ENCODE peak calls at places on chromosome 4, in eight cellular contexts. One of them, this sample, is unnamed.

GRCh38 chr4:2785613-2786012 is 7.3 kb upstream of the SH3BP2 start:
- DNase-seq in H54: no peak
- DNase-seq in T-helper 17 cell: no peak
- DNase-seq in iris pigment epithelial cell: no peak
- DNase-seq in T-helper 1 cell: no peak
- DNase-seq in G401: no peak
- DNase-seq in AG08396: no peak
- DNase-seq in Calu3: no peak
- DNase-seq in this sample: no peak

GRCh38 chr4:5082381-5082780 is 31.1 kb downstream of the STK32B start:
- DNase-seq in iris pigment epithelial cell: no peak
- DNase-seq in AG08396: no peak
- DNase-seq in T-helper 17 cell: no peak
- DNase-seq in Calu3: no peak
- DNase-seq in G401: no peak
- DNase-seq in H54: no peak
- DNase-seq in T-helper 1 cell: no peak
- DNase-seq in this sample: no peak

GRCh38 chr4:139641218-139641617 is 24.4 kb upstream of the MGST2 start:
- DNase-seq in iris pigment epithelial cell: peak
- DNase-seq in AG08396: peak
- DNase-seq in Calu3: no peak
- DNase-seq in T-helper 1 cell: no peak
- DNase-seq in T-helper 17 cell: no peak
- DNase-seq in H54: no peak
- DNase-seq in G401: no peak
- DNase-seq in this sample: no peak

GRCh38 chr4:1413687-1414479 is 7.6 kb upstream of the NKX1-1 start:
- DNase-seq in iris pigment epithelial cell: no peak
- DNase-seq in G401: no peak
- DNase-seq in T-helper 17 cell: no peak
- DNase-seq in T-helper 1 cell: no peak
- DNase-seq in H54: no peak
- DNase-seq in Calu3: no peak
- DNase-seq in AG08396: peak
- DNase-seq in this sample: no peak

GRCh38 chr4:147311956-147312355 is 168.9 kb upstream of the EDNRA start:
- DNase-seq in iris pigment epithelial cell: no peak
- DNase-seq in AG08396: no peak
- DNase-seq in Calu3: no peak
- DNase-seq in T-helper 17 cell: no peak
- DNase-seq in T-helper 1 cell: no peak
- DNase-seq in H54: no peak
- DNase-seq in G401: no peak
- DNase-seq in this sample: no peak

GRCh38 chr4:152278505-152279301 is 257.2 kb downstream of the FBXW7 start:
- DNase-seq in G401: no peak
- DNase-seq in T-helper 1 cell: no peak
- DNase-seq in AG08396: no peak
- DNase-seq in iris pigment epithelial cell: no peak
- DNase-seq in Calu3: peak
- DNase-seq in T-helper 17 cell: no peak
- DNase-seq in H54: no peak
- DNase-seq in this sample: peak

GRCh38 chr4:12956026-12956425 is 528.1 kb downstream of the RAB28 start:
- DNase-seq in H54: no peak
- DNase-seq in G401: no peak
- DNase-seq in T-helper 17 cell: no peak
- DNase-seq in iris pigment epithelial cell: no peak
- DNase-seq in AG08396: no peak
- DNase-seq in Calu3: no peak
- DNase-seq in T-helper 1 cell: no peak
- DNase-seq in this sample: no peak

GRCh38 chr4:38449506-38450174 is 214.4 kb upstream of the KLF3 start:
- DNase-seq in Calu3: peak
- DNase-seq in T-helper 1 cell: no peak
- DNase-seq in G401: no peak
- DNase-seq in AG08396: no peak
- DNase-seq in H54: no peak
- DNase-seq in T-helper 17 cell: no peak
- DNase-seq in iris pigment epithelial cell: peak
- DNase-seq in this sample: no peak

GRCh38 chr4:147101678-147102077 is 156.0 kb upstream of the TTC29 start:
- DNase-seq in Calu3: no peak
- DNase-seq in T-helper 1 cell: no peak
- DNase-seq in G401: no peak
- DNase-seq in T-helper 17 cell: no peak
- DNase-seq in iris pigment epithelial cell: no peak
- DNase-seq in H54: no peak
- DNase-seq in AG08396: no peak
- DNase-seq in this sample: no peak

GRCh38 chr4:2337896-2338295 is 76.0 kb upstream of the MXD4 start:
- DNase-seq in T-helper 1 cell: no peak
- DNase-seq in AG08396: no peak
- DNase-seq in iris pigment epithelial cell: no peak
- DNase-seq in Calu3: no peak
- DNase-seq in H54: no peak
- DNase-seq in G401: no peak
- DNase-seq in T-helper 17 cell: no peak
- DNase-seq in this sample: no peak

GRCh38 chr4:31241504-31241903 is 521.3 kb downstream of the PCDH7 start:
- DNase-seq in T-helper 17 cell: no peak
- DNase-seq in iris pigment epithelial cell: no peak
- DNase-seq in T-helper 1 cell: no peak
- DNase-seq in AG08396: no peak
- DNase-seq in Calu3: no peak
- DNase-seq in H54: no peak
- DNase-seq in G401: no peak
- DNase-seq in this sample: no peak

GRCh38 chr4:163693211-163693610 is 198.7 kb downstream of the TMA16 start:
- DNase-seq in Calu3: no peak
- DNase-seq in T-helper 17 cell: no peak
- DNase-seq in H54: no peak
- DNase-seq in AG08396: peak
- DNase-seq in T-helper 1 cell: no peak
- DNase-seq in iris pigment epithelial cell: peak
- DNase-seq in G401: no peak
- DNase-seq in this sample: no peak

GRCh38 chr4:25913056-25913850 is 767 bp upstream of the SMIM20 start:
- DNase-seq in Calu3: no peak
- DNase-seq in T-helper 17 cell: peak
- DNase-seq in G401: peak
- DNase-seq in H54: no peak
- DNase-seq in iris pigment epithelial cell: peak
- DNase-seq in T-helper 1 cell: peak
- DNase-seq in AG08396: peak
- DNase-seq in this sample: no peak

GRCh38 chr4:90495211-90495610 is 368.0 kb downstream of the CCSER1 start:
- DNase-seq in iris pigment epithelial cell: no peak
- DNase-seq in AG08396: no peak
- DNase-seq in G401: peak
- DNase-seq in H54: no peak
- DNase-seq in T-helper 17 cell: no peak
- DNase-seq in Calu3: no peak
- DNase-seq in T-helper 1 cell: no peak
- DNase-seq in this sample: no peak

GRCh38 chr4:40581254-40582140 is 48.2 kb downstream of the RBM47 start:
- DNase-seq in T-helper 1 cell: no peak
- DNase-seq in H54: no peak
- DNase-seq in Calu3: no peak
- DNase-seq in iris pigment epithelial cell: no peak
- DNase-seq in AG08396: no peak
- DNase-seq in T-helper 17 cell: no peak
- DNase-seq in G401: no peak
- DNase-seq in this sample: no peak

GRCh38 chr4:13966241-13967195 is 339.0 kb upstream of the BOD1L1 start:
- DNase-seq in T-helper 1 cell: no peak
- DNase-seq in AG08396: peak
- DNase-seq in iris pigment epithelial cell: peak
- DNase-seq in H54: peak
- DNase-seq in G401: peak
- DNase-seq in T-helper 17 cell: no peak
- DNase-seq in Calu3: peak
- DNase-seq in this sample: no peak

GRCh38 chr4:150543042-150543441 is 38.9 kb upstream of the MAB21L2 start:
- DNase-seq in T-helper 17 cell: no peak
- DNase-seq in Calu3: no peak
- DNase-seq in iris pigment epithelial cell: no peak
- DNase-seq in H54: no peak
- DNase-seq in G401: no peak
- DNase-seq in T-helper 1 cell: no peak
- DNase-seq in AG08396: no peak
- DNase-seq in this sample: no peak

GRCh38 chr4:109290918-109291317 is 11.5 kb downstream of the COL25A1 start:
- DNase-seq in AG08396: no peak
- DNase-seq in iris pigment epithelial cell: no peak
- DNase-seq in G401: no peak
- DNase-seq in T-helper 1 cell: no peak
- DNase-seq in T-helper 17 cell: no peak
- DNase-seq in Calu3: no peak
- DNase-seq in H54: no peak
- DNase-seq in this sample: no peak

GRCh38 chr4:48017108-48017527 is 546 bp downstream of the NIPAL1 start:
- DNase-seq in AG08396: peak
- DNase-seq in Calu3: peak
- DNase-seq in iris pigment epithelial cell: peak
- DNase-seq in T-helper 17 cell: no peak
- DNase-seq in H54: peak
- DNase-seq in T-helper 1 cell: peak
- DNase-seq in G401: peak
- DNase-seq in this sample: no peak

GRCh38 chr4:101279377-101279871 is 67.9 kb downstream of the PPP3CA start:
- DNase-seq in iris pigment epithelial cell: peak
- DNase-seq in T-helper 17 cell: no peak
- DNase-seq in Calu3: no peak
- DNase-seq in G401: no peak
- DNase-seq in T-helper 1 cell: no peak
- DNase-seq in H54: no peak
- DNase-seq in AG08396: peak
- DNase-seq in this sample: peak

GRCh38 chr4:1008840-1009646 is 2.4 kb upstream of the FGFRL1 start:
- DNase-seq in G401: no peak
- DNase-seq in T-helper 1 cell: no peak
- DNase-seq in Calu3: no peak
- DNase-seq in H54: no peak
- DNase-seq in AG08396: no peak
- DNase-seq in T-helper 17 cell: peak
- DNase-seq in iris pigment epithelial cell: no peak
- DNase-seq in this sample: no peak

GRCh38 chr4:56099378-56099786 is 150.6 kb downstream of the CEP135 start:
- DNase-seq in G401: peak
- DNase-seq in Calu3: no peak
- DNase-seq in H54: peak
- DNase-seq in T-helper 17 cell: no peak
- DNase-seq in T-helper 1 cell: no peak
- DNase-seq in iris pigment epithelial cell: peak
- DNase-seq in AG08396: no peak
- DNase-seq in this sample: peak

GRCh38 chr4:64777286-64777685 is 368.0 kb upstream of the TECRL start:
- DNase-seq in G401: no peak
- DNase-seq in H54: no peak
- DNase-seq in Calu3: no peak
- DNase-seq in T-helper 17 cell: no peak
- DNase-seq in iris pigment epithelial cell: peak
- DNase-seq in T-helper 1 cell: no peak
- DNase-seq in AG08396: no peak
- DNase-seq in this sample: no peak

GRCh38 chr4:27684501-27685077 is 823.9 kb downstream of the STIM2 start:
- DNase-seq in T-helper 1 cell: no peak
- DNase-seq in AG08396: peak
- DNase-seq in G401: peak
- DNase-seq in iris pigment epithelial cell: peak
- DNase-seq in Calu3: peak
- DNase-seq in H54: no peak
- DNase-seq in T-helper 17 cell: no peak
- DNase-seq in this sample: peak

GRCh38 chr4:160835789-160836188 is 1328.0 kb downstream of the FSTL5 start:
- DNase-seq in G401: no peak
- DNase-seq in AG08396: no peak
- DNase-seq in H54: no peak
- DNase-seq in Calu3: peak
- DNase-seq in iris pigment epithelial cell: peak
- DNase-seq in T-helper 17 cell: no peak
- DNase-seq in T-helper 1 cell: no peak
- DNase-seq in this sample: no peak

GRCh38 chr4:147566762-147567161 is 50.4 kb upstream of the TMEM184C start:
- DNase-seq in Calu3: no peak
- DNase-seq in H54: no peak
- DNase-seq in T-helper 17 cell: no peak
- DNase-seq in T-helper 1 cell: no peak
- DNase-seq in G401: no peak
- DNase-seq in AG08396: no peak
- DNase-seq in iris pigment epithelial cell: no peak
- DNase-seq in this sample: no peak

This sample was measured in putamen.